ENCODE peak calls at places on chromosomes 4 and X, in ten cellular contexts. T is spleen, P is body of pancreas, K is transverse colon, W is GM12878, M is HCT116, S is IMR-90, H is tibial nerve, N is stomach, I is uterus. Z is an unnamed sample.

GRCh38 chr4:4690854-4691253 is 149.0 kb upstream of the STX18 start:
- DNase-seq in T (no peak), P (no peak), K (no peak), W (no peak), M (no peak), S (no peak), H (no peak), N (no peak), I (no peak), Z (no peak)

GRCh38 chr4:2728221-2728620 is 27.9 kb downstream of the TNIP2 start:
- DNase-seq in T (no peak), P (no peak), K (no peak), W (no peak), M (no peak), S (no peak), H (no peak), N (no peak), I (no peak), Z (no peak)

GRCh38 chrX:118226060-118226428 is 109.4 kb upstream of the KLHL13 start:
- DNase-seq in T (no peak), P (no peak), K (no peak), W (peak; percentile 28), M (no peak), S (no peak), H (no peak), N (no peak), I (no peak), Z (no peak)

GRCh38 chr4:138677212-138677611 is 338.4 kb upstream of the NOCT start:
- DNase-seq in T (no peak), P (no peak), K (no peak), W (no peak), M (no peak), S (no peak), H (no peak), N (no peak), I (no peak), Z (no peak)

GRCh38 chr4:80361329-80361900 is 25.9 kb downstream of the CFAP299 start:
- DNase-seq in T (no peak), P (no peak), K (no peak), W (no peak), M (peak; percentile 8), S (peak; percentile 41), H (no peak), N (no peak), I (no peak), Z (peak; percentile 13)

GRCh38 chr4:130849985-130850632 is 1754.2 kb downstream of the C4orf33 start:
- DNase-seq in T (no peak), P (peak; percentile 82), K (peak; percentile 14), W (no peak), M (no peak), S (no peak), H (no peak), N (peak; percentile 59), I (no peak), Z (no peak)

GRCh38 chr4:78922207-78922606 is 17.0 kb downstream of the PAQR3 start:
- DNase-seq in T (no peak), P (no peak), K (no peak), W (no peak), M (no peak), S (peak; percentile 83), H (no peak), N (no peak), I (no peak), Z (no peak)

GRCh38 chrX:149540621-149541520 is at the start of gene EOLA1:
- DNase-seq in T (peak; percentile 97), P (peak; percentile 84), K (peak; percentile 91), W (peak; percentile 97), M (peak; percentile 90), S (peak; percentile 98), H (peak; percentile 68), N (peak; percentile 89), I (no peak), Z (peak; percentile 91)

GRCh38 chrX:49072712-49073095 is 1.1 kb downstream of the PRAF2 start:
- DNase-seq in T (no peak), P (no peak), K (no peak), W (no peak), M (no peak), S (no peak), H (no peak), N (no peak), I (no peak), Z (no peak)

GRCh38 chr4:101232074-101232776 is 115.1 kb downstream of the PPP3CA start:
- DNase-seq in T (no peak), P (no peak), K (no peak), W (no peak), M (no peak), S (peak; percentile 79), H (no peak), N (no peak), I (no peak), Z (peak; percentile 36)

GRCh38 chr4:177016541-177017141 is 223.9 kb upstream of the VEGFC start:
- DNase-seq in T (no peak), P (no peak), K (no peak), W (no peak), M (no peak), S (peak; percentile 52), H (no peak), N (no peak), I (no peak), Z (no peak)

GRCh38 chr4:70958681-70959080 is 34.8 kb upstream of the DCK start:
- DNase-seq in T (no peak), P (no peak), K (no peak), W (no peak), M (no peak), S (peak; percentile 89), H (no peak), N (no peak), I (no peak), Z (no peak)

GRCh38 chrX:150504399-150505186 is 63.8 kb upstream of the MTM1 start:
- DNase-seq in T (no peak), P (peak; percentile 33), K (no peak), W (no peak), M (no peak), S (peak; percentile 37), H (no peak), N (no peak), I (no peak), Z (no peak)

DNA sequence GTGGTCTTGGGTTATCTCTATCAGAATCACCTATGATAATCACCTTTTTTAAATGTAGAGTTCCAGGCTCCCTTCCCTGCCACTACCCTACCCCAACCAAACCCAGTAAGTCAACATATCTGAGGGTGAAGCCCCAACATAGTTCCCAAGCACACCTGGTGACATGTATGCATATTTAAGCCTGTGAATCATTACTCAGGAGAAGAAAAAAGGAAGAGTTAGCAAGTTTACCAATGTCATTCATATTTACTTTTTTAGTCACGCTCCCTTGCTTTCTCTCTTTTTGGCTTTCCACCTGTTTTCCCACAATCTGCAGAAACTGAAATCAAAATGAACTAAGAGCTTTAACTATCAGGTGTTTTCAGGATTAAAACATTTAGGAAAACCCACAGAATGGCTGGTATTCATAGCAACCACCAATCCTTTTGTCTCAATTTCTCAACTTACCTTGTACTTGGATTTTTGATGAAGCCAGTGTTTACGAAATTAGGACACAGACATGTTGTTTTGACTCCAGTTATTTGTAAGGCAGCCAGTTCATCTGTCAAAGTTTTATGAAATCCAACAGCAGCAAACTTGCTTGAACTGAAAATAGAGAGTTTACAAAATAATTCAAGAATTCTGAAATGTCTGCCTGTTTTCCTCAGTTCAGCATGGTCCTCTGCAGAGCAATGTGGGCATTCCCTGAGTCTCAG is 34.0 kb downstream of the HSD17B11 start:
- DNase-seq in T (no peak), P (no peak), K (no peak), W (no peak), M (no peak), S (no peak), H (no peak), N (no peak), I (no peak), Z (no peak)
- TF ChIP-seq POLR2A in T (no peak), P (no peak), K (no peak), W (no peak), M (no peak), S (no peak), H (no peak), N (no peak), I (no peak), Z (no peak)

GRCh38 chr4:157996061-157996460 is 176.8 kb downstream of the GASK1B start:
- DNase-seq in T (no peak), P (no peak), K (no peak), W (no peak), M (no peak), S (no peak), H (no peak), N (no peak), I (no peak), Z (no peak)
- TF ChIP-seq POLR2A in T (no peak), P (no peak), K (no peak), W (no peak), M (no peak), S (no peak), H (no peak), N (no peak), I (no peak), Z (no peak)

DNA sequence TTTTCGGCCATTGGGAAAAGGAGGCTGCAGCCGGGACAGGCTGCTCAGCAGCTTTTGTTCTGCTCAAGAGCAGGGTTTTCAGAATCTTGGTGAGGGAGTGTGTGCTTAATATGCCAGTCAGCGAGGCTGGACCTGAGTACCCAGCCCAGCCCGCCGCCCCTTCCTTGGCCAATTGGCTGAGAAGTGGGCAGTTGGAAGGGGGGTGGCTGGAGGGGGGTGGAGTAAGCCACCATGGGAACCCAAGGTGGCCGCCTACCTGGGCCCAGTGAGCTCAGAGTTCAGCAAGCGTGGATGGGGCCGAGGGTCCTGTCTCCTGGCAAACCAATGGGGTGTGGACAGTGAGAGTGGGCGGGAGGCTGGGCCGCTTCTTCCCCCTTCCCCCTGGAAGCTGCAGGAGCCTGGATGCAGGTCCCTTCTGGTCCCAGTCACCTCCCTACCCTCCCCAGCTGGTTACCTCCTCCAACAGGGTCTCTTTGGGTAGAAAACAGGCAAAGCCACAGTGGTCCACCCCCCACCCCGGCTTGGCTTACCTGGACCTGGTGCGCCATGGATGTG is 52.5 kb downstream of the SORCS2 start:
- DNase-seq in T (no peak), P (no peak), K (no peak), W (no peak), M (no peak), S (no peak), H (no peak), N (no peak), I (no peak), Z (no peak)
- TF ChIP-seq POLR2A in T (no peak), P (no peak), K (no peak), W (no peak), M (no peak), S (no peak), H (no peak), N (no peak), I (no peak), Z (no peak)

DNA sequence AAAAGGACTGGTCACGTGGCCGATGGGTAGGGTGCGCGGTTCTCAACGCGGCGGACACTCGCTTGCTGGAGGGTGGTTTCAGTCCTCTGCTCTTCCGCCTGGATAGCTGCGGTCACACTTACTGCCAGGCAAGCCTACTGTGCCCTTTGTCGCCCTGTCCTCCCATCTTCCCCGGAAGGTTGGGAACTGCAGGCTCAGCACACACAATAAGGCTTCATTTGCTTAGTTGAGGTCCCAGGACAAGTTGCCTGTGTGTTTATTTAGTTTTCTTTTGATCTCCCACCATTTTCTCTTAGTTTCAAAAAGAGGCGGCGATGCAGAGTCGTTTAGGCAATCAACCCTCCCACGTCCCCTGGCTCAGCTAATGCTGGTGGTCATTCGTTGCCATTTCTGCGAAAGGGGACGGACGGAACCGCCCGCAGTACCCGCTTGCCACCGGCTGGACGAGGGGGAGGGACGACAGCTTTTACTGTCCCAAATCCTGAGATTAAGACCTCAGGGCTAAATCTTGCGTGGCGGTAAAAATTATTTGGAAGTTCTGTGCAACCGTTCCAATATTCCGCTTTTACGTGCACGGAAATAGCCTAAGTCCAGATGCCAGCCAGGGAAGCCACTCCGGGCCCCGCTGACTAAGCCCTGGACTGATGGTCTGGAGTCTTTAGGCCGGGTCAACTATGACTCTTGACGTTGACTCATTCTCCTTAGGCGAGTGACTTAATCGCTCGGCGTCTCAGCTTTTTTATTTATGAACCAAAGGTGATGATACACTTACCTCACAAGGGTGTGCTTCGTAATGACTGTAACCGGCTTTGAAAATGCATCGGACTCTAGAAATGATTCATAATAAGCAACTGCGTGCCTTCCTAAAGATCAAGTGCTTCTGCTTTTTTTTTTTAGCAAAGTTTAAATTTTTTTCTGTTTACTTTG is 671 bp upstream of the EIF4E start:
- DNase-seq in T (peak; percentile 90), P (peak; percentile 61), K (peak; percentile 75), W (peak; percentile 78), M (peak; percentile 94), S (peak; percentile 98), H (peak; percentile 51), N (peak; percentile 71), I (peak; percentile 64), Z (peak; percentile 88)
- TF ChIP-seq POLR2A in T (no peak), P (peak; percentile 21), K (peak; percentile 89), W (peak; percentile 72), M (peak; percentile 69), S (peak; percentile 92), H (no peak), N (no peak), I (no peak), Z (peak; percentile 91)